ENCODE peak calls at places on chromosomes 7 and 10, in nine cellular contexts. V is substantia nigra; G is EH; W is left ventricle myocardium superior; N is left cardiac atrium; Q is stimulated activated CD8-positive, alpha-beta memory T cell treated with anti-CD3 and anti-CD28 coated beads, Interleukin-15, amount 100 ng/mL, for 24 hours; Y is CD8-positive, alpha-beta T cell; R is immature natural killer cell; D is NCI-H1092 treated with DMSO at 0.1 percent for 48 hours. U is an unnamed sample.

GRCh38 chr7:135761751-135762488 is 13.3 kb upstream of the FAM180A start:
- DNase-seq in V (peak), G (peak), W (no peak), N (peak), Q (no peak), Y (no peak), R (no peak), D (no peak), U (peak)

GRCh38 chr10:78688945-78689935 is 379.5 kb upstream of the ZMIZ1 start:
- DNase-seq in V (peak), G (no peak), W (peak), N (no peak), Q (no peak), Y (no peak), R (no peak), D (peak), U (no peak)

GRCh38 chr7:34165927-34166550 is 260.7 kb downstream of the BMPER start:
- DNase-seq in V (no peak), G (peak), W (no peak), N (no peak), Q (no peak), Y (no peak), R (no peak), D (peak), U (peak)

GRCh38 chr10:80513106-80513505 is 24.6 kb upstream of the SH2D4B start:
- DNase-seq in V (no peak), G (no peak), W (no peak), N (no peak), Q (no peak), Y (no peak), R (no peak), D (no peak), U (no peak)

GRCh38 chr7:24825931-24826661 is 68.8 kb upstream of the GSDME start:
- DNase-seq in V (no peak), G (peak), W (no peak), N (no peak), Q (no peak), Y (no peak), R (no peak), D (no peak), U (no peak)

GRCh38 chr10:69377936-69378335 is 38.8 kb downstream of the TACR2 start:
- DNase-seq in V (no peak), G (no peak), W (no peak), N (no peak), Q (no peak), Y (no peak), R (no peak), D (no peak), U (peak)

GRCh38 chr7:74612015-74612829 is 45.3 kb upstream of the GTF2I start:
- DNase-seq in V (peak), G (peak), W (no peak), N (peak), Q (no peak), Y (no peak), R (no peak), D (peak), U (no peak)

GRCh38 chr7:139591550-139592195 is 68.2 kb downstream of the CLEC2L start:
- DNase-seq in V (no peak), G (no peak), W (no peak), N (no peak), Q (no peak), Y (no peak), R (no peak), D (no peak), U (no peak)

GRCh38 chr10:75978213-75978612 is 546.8 kb downstream of the LRMDA start:
- DNase-seq in V (no peak), G (peak), W (no peak), N (no peak), Q (no peak), Y (no peak), R (no peak), D (no peak), U (no peak)

GRCh38 chr7:128914566-128915151 is 4.2 kb upstream of the KCP start:
- DNase-seq in V (no peak), G (no peak), W (no peak), N (peak), Q (no peak), Y (no peak), R (no peak), D (no peak), U (no peak)

GRCh38 chr7:100585511-100586265 is at the start of gene LRCH4:
- DNase-seq in V (peak), G (no peak), W (no peak), N (no peak), Q (peak), Y (peak), R (peak), D (peak), U (peak)

GRCh38 chr10:14603539-14604102 is 171.1 kb downstream of the FAM107B start:
- DNase-seq in V (no peak), G (peak), W (peak), N (no peak), Q (no peak), Y (no peak), R (no peak), D (no peak), U (no peak)

GRCh38 chr10:132433671-132434340 is 36.8 kb downstream of the PWWP2B start:
- DNase-seq in V (no peak), G (no peak), W (no peak), N (no peak), Q (no peak), Y (no peak), R (no peak), D (no peak), U (no peak)

GRCh38 chr7:11831727-11832495 is at the start of gene THSD7A:
- DNase-seq in V (peak), G (peak), W (peak), N (peak), Q (no peak), Y (no peak), R (no peak), D (peak), U (peak)

GRCh38 chr10:19638173-19638872 is 177.9 kb upstream of the PLXDC2 start:
- DNase-seq in V (no peak), G (peak), W (no peak), N (no peak), Q (no peak), Y (no peak), R (no peak), D (no peak), U (no peak)

GRCh38 chr10:110792476-110792875 is 79.3 kb upstream of the PDCD4 start:
- DNase-seq in V (no peak), G (no peak), W (no peak), N (no peak), Q (no peak), Y (no peak), R (no peak), D (no peak), U (no peak)

GRCh38 chr10:28111712-28112111 is 112.8 kb upstream of the ODAD2 start:
- DNase-seq in V (no peak), G (peak), W (no peak), N (no peak), Q (no peak), Y (no peak), R (no peak), D (no peak), U (no peak)